ENCODE peak calls at places on chromosomes 7 and 10, in nine cellular contexts. T, D, P, X, I, Y, U, M and G are unnamed samples.

GRCh38 chr10:77820349-77820748 is 106.2 kb downstream of the DLG5 start:
- DNase-seq in T (no peak), D (no peak), P (no peak), X (no peak), I (no peak), Y (no peak), U (peak), M (no peak), G (peak)

GRCh38 chr7:141754939-141755338 is 9.0 kb upstream of the TAS2R3 start:
- DNase-seq in T (peak), D (peak), P (no peak), X (no peak), I (no peak), Y (no peak), U (peak), M (no peak), G (peak)

GRCh38 chr10:7258948-7259523 is 151.8 kb downstream of the SFMBT2 start:
- DNase-seq in T (no peak), D (peak), P (no peak), X (peak), I (peak), Y (no peak), U (no peak), M (peak), G (peak)

GRCh38 chr10:53111529-53111928 is 338.9 kb upstream of the MBL2 start:
- DNase-seq in T (no peak), D (peak), P (no peak), X (no peak), I (no peak), Y (no peak), U (no peak), M (no peak), G (peak)

GRCh38 chr10:35335718-35336083 is 608 bp upstream of the CCNY start:
- DNase-seq in T (no peak), D (peak), P (no peak), X (peak), I (no peak), Y (no peak), U (peak), M (no peak), G (peak)

GRCh38 chr7:149285581-149285975 is 23.6 kb downstream of the ZNF783 start:
- DNase-seq in T (no peak), D (no peak), P (no peak), X (peak), I (no peak), Y (no peak), U (no peak), M (no peak), G (no peak)

GRCh38 chr7:5408777-5409176 is 14.9 kb downstream of the TNRC18 start:
- DNase-seq in T (no peak), D (no peak), P (no peak), X (no peak), I (no peak), Y (no peak), U (peak), M (no peak), G (no peak)

GRCh38 chr10:103958996-103959395 is 7.9 kb upstream of the SLK start:
- DNase-seq in T (no peak), D (no peak), P (no peak), X (no peak), I (no peak), Y (no peak), U (peak), M (no peak), G (no peak)

GRCh38 chr10:83806716-83807115 is 332.6 kb upstream of the GHITM start:
- DNase-seq in T (no peak), D (no peak), P (no peak), X (no peak), I (no peak), Y (no peak), U (no peak), M (no peak), G (no peak)

GRCh38 chr10:110304780-110305421 is at the start of gene SMNDC1:
- DNase-seq in T (peak), D (peak), P (peak), X (peak), I (peak), Y (peak), U (peak), M (peak), G (peak)

GRCh38 chr7:51279391-51280023 is 37.1 kb downstream of the COBL start:
- DNase-seq in T (no peak), D (no peak), P (no peak), X (no peak), I (no peak), Y (peak), U (no peak), M (no peak), G (no peak)

GRCh38 chr7:95473276-95473985 is 12.3 kb upstream of the ASB4 start:
- DNase-seq in T (no peak), D (no peak), P (no peak), X (no peak), I (no peak), Y (no peak), U (no peak), M (no peak), G (no peak)

GRCh38 chr7:90492250-90492649 is 22.8 kb downstream of the PTTG1IP2 start:
- DNase-seq in T (no peak), D (no peak), P (no peak), X (no peak), I (no peak), Y (no peak), U (peak), M (no peak), G (no peak)

GRCh38 chr7:133081119-133081604 is 728 bp downstream of the CHCHD3 start:
- DNase-seq in T (no peak), D (peak), P (no peak), X (peak), I (no peak), Y (no peak), U (peak), M (no peak), G (peak)

GRCh38 chr7:31688990-31689389 is 2.0 kb downstream of the PPP1R17 start:
- DNase-seq in T (no peak), D (peak), P (no peak), X (no peak), I (no peak), Y (no peak), U (no peak), M (no peak), G (no peak)

GRCh38 chr10:130017010-130017630 is 53.0 kb upstream of the EBF3 start:
- DNase-seq in T (no peak), D (no peak), P (no peak), X (no peak), I (no peak), Y (no peak), U (no peak), M (no peak), G (no peak)

GRCh38 chr10:69807696-69808095 is 6.0 kb downstream of the COL13A1 start:
- DNase-seq in T (no peak), D (no peak), P (no peak), X (no peak), I (no peak), Y (no peak), U (peak), M (no peak), G (no peak)

GRCh38 chr7:154871483-154871882 is 131.4 kb downstream of the PAXIP1 start:
- DNase-seq in T (no peak), D (no peak), P (peak), X (no peak), I (no peak), Y (peak), U (no peak), M (no peak), G (no peak)

GRCh38 chr10:126481181-126481580 is 92.9 kb upstream of the ADAM12 start:
- DNase-seq in T (no peak), D (no peak), P (no peak), X (no peak), I (no peak), Y (no peak), U (no peak), M (no peak), G (no peak)

GRCh38 chr7:129989466-129989865 is 36.7 kb upstream of the UBE2H start:
- DNase-seq in T (no peak), D (peak), P (no peak), X (no peak), I (peak), Y (no peak), U (peak), M (no peak), G (peak)

GRCh38 chr10:4352566-4352961 is 473.4 kb upstream of the AKR1E2 start:
- DNase-seq in T (no peak), D (no peak), P (peak), X (no peak), I (no peak), Y (no peak), U (no peak), M (no peak), G (no peak)

DNA sequence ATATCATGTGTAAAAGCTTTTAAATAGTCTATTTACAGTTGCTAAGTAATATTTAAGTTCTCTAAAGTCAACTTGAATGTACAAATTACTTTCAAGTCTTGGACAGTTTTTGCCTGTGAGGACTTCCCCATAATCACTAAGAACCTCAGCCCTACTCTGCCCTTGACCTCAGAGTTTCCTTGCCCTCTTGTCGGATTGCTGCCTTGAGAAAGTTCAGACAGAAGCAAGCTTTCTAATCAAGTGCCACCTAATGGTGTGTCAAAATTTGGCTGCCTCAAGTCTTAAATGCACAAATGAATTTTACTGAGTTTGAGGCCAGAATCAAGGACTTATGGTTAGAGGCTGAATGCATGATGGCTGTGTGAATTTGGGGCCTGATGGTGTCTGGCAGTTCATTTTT is 88.3 kb upstream of the KAT6B start:
- DNase-seq in T (no peak), D (peak), P (no peak), X (no peak), I (peak), Y (no peak), U (no peak), M (no peak), G (no peak)
- TF ChIP-seq CTCF in T (no peak), D (peak), P (no peak), X (no peak), I (peak), Y (no peak), U (no peak), M (no peak), G (no peak)

DNA sequence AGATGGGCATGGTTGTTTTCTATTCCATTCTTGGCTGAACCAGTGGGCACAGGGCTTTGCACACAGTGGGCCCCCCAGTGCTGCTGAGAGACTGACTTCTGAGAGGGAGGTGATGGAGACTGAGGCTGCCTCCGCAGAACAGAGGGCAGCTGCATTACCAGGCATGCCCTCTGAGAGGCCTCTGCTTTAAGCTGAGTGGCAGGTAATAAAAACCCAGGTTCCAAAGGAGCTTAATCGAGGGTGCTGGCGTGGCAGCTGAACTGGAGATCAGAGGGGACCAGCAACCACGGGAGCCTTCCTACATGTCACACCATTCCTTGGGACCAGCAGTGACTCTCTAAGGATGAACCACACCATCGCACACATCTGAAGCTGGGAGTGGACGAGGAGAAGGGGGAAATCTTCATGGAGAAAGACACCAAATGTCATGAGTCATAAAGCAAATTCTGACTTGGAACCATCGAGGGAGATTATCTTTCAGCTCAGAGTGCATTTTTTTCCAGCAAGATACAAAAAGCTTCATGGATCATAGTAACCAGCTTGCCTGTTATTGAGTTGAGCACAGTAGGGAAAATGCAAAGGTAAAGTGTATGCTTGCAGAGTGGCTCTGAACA is 24.6 kb downstream of the HIPK2 start:
- DNase-seq in T (no peak), D (no peak), P (no peak), X (peak), I (no peak), Y (no peak), U (no peak), M (no peak), G (no peak)
- TF ChIP-seq CTCF in T (no peak), D (peak), P (peak), X (peak), I (no peak), Y (no peak), U (peak), M (no peak), G (no peak)

DNA sequence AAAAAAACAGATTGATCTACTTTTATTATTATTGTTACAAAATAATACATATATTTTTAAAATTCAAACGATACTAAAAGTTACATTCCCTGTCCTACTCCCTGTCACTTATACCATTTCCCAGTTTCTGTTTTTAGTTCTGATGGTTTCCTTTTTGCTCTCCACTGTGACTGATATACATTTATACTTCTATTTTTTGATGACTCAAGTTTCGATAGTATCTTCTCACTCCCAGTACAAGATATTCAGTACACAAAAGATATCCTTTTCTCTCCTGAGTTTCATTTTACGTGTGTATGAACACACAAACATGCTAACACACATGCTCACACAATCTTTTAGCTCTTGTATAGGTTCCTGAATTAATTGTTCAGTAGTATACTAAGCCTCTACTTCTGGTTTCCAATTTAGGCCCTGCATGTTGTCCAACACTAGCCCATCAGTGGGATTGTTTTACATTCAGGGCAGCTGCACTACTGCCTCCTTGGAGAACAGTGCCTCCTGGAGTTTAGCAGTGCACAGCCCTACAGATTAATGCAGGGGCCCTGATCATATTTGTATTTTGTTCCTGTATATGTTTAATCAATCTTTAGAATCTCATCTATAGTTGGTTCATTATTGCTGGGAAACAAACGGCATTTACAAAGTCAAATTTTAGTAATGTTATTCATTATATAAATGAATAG is 131.0 kb downstream of the TES start:
- DNase-seq in T (no peak), D (peak), P (no peak), X (no peak), I (no peak), Y (no peak), U (no peak), M (no peak), G (no peak)
- TF ChIP-seq CTCF in T (no peak), D (no peak), P (no peak), X (no peak), I (peak), Y (peak), U (peak), M (no peak), G (no peak)

DNA sequence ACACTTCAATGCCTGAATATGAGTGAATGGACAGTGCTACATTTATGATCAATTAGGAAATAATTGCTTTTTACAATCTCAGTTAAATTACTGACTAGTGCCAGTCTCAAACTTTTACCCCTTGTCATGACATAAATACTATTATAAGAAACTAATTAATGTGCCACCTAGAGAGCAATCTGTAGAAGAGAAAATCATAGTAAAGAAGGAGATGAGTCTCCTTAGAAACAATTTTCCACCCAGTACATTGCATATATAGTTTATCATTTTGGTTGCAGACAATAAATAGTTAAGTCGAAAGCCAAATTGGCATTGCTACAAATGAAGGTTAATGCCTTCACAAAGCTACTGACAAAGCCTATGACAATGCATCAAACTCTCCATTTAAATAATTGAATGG is 68.6 kb downstream of the SLC13A1 start:
- DNase-seq in T (no peak), D (no peak), P (no peak), X (no peak), I (no peak), Y (no peak), U (no peak), M (no peak), G (no peak)
- TF ChIP-seq CTCF in T (no peak), D (no peak), P (no peak), X (no peak), I (no peak), Y (no peak), U (no peak), M (no peak), G (no peak)